ENCODE peak calls at places on chromosomes 13 and 19, in eight cellular contexts. X is colonic mucosa, T is heart right ventricle, W is Peyer's patch, O is GM23248, Y is lower lobe of right lung, Q is BJ, C is uterus. S is an unnamed sample. For H3K36me3, the result is how much of the 10 kb centered on the place peaks cover.

GRCh38 chr19:46472592-46472991 is 1.2 kb upstream of the PNMA8A start:
- DNase-seq in X (no peak), T (no peak), W (no peak), O (no peak), Y (no peak), Q (no peak), C (no peak), S (no peak)

GRCh38 chr19:43760941-43761340 is 6.2 kb upstream of the SMG9 start:
- DNase-seq in X (no peak), T (no peak), W (no peak), O (no peak), Y (no peak), Q (no peak), C (no peak), S (no peak)

GRCh38 chr13:45411631-45412030 is 6.5 kb downstream of the SLC25A30 start:
- DNase-seq in X (no peak), T (no peak), W (no peak), O (no peak), Y (no peak), Q (no peak), C (no peak), S (no peak)

GRCh38 chr13:33606692-33607091 is 211.3 kb upstream of the RFC3 start:
- DNase-seq in X (no peak), T (no peak), W (no peak), O (peak), Y (no peak), Q (no peak), C (no peak), S (peak)

GRCh38 chr19:5452594-5453565 is 2.3 kb upstream of the ZNRF4 start:
- DNase-seq in X (no peak), T (no peak), W (no peak), O (peak), Y (no peak), Q (no peak), C (no peak), S (peak)

GRCh38 chr13:79423801-79424642 is 18.0 kb upstream of the RBM26 start:
- DNase-seq in X (no peak), T (no peak), W (no peak), O (peak), Y (no peak), Q (no peak), C (no peak), S (no peak)

GRCh38 chr13:95552539-95553270 is at the start of gene CLDN10:
- DNase-seq in X (peak), T (no peak), W (no peak), O (no peak), Y (no peak), Q (no peak), C (no peak), S (no peak)

GRCh38 chr13:101242720-101243119 is 173.6 kb downstream of the NALCN start:
- DNase-seq in X (no peak), T (no peak), W (no peak), O (no peak), Y (no peak), Q (no peak), C (no peak), S (no peak)

GRCh38 chr13:66074018-66074615 is 1156.0 kb downstream of the PCDH9 start:
- DNase-seq in X (no peak), T (no peak), W (no peak), O (no peak), Y (no peak), Q (no peak), C (no peak), S (no peak)

GRCh38 chr13:26540319-26540718 is 17.2 kb upstream of the WASF3 start:
- DNase-seq in X (no peak), T (peak), W (no peak), O (no peak), Y (no peak), Q (no peak), C (no peak), S (no peak)

GRCh38 chr19:31314156-31314555 is 35.1 kb downstream of the TSHZ3 start:
- DNase-seq in X (no peak), T (no peak), W (no peak), O (peak), Y (no peak), Q (no peak), C (no peak), S (no peak)

GRCh38 chr13:102651892-102652291 is 43.0 kb downstream of the METTL21C start:
- DNase-seq in X (no peak), T (no peak), W (no peak), O (no peak), Y (no peak), Q (no peak), C (peak), S (no peak)

GRCh38 chr13:38216181-38216580 is 133.5 kb upstream of the UFM1 start:
- DNase-seq in X (no peak), T (no peak), W (no peak), O (no peak), Y (no peak), Q (no peak), C (no peak), S (no peak)

GRCh38 chr13:51235186-51235585 is 13.0 kb downstream of the FAM124A start:
- DNase-seq in X (no peak), T (no peak), W (no peak), O (peak), Y (no peak), Q (no peak), C (no peak), S (no peak)

GRCh38 chr19:33134571-33135041 is 2.7 kb downstream of the WDR88 start:
- DNase-seq in X (no peak), T (no peak), W (peak), O (no peak), Y (no peak), Q (no peak), C (no peak), S (no peak)

GRCh38 chr19:41577833-41578232 is 1.9 kb downstream of the CEACAM21 start:
- DNase-seq in X (no peak), T (no peak), W (no peak), O (no peak), Y (no peak), Q (no peak), C (no peak), S (no peak)

GRCh38 chr13:101570410-101570809 is 117.9 kb downstream of the ITGBL1 start:
- DNase-seq in X (no peak), T (no peak), W (no peak), O (peak), Y (no peak), Q (no peak), C (no peak), S (no peak)

GRCh38 chr19:3387645-3388589 is 21.5 kb downstream of the NFIC start:
- DNase-seq in X (peak), T (peak), W (peak), O (peak), Y (peak), Q (no peak), C (peak), S (no peak)

GRCh38 chr19:57239982-57240310 is 486 bp upstream of the ZNF805 start:
- DNase-seq in X (no peak), T (no peak), W (no peak), O (no peak), Y (peak), Q (no peak), C (no peak), S (no peak)

GRCh38 chr13:59279024-59279423 is 884.7 kb downstream of the DIAPH3 start:
- DNase-seq in X (no peak), T (no peak), W (no peak), O (no peak), Y (no peak), Q (no peak), C (no peak), S (no peak)

GRCh38 chr19:8482696-8483095 is 19.7 kb downstream of the PRAM1 start:
- DNase-seq in X (no peak), T (no peak), W (no peak), O (no peak), Y (no peak), Q (no peak), C (no peak), S (no peak)
- H3K36me3 ChIP-seq in X (under half), T (under half), W (half or more), O (under half), Y (half or more), Q (under half), C (under half), S (under half)

GRCh38 chr19:1430201-1430621 is 8.0 kb upstream of the RPS15 start:
- DNase-seq in X (no peak), T (no peak), W (no peak), O (no peak), Y (no peak), Q (no peak), C (no peak), S (no peak)
- H3K36me3 ChIP-seq in X (under half), T (under half), W (half or more), O (under half), Y (half or more), Q (half or more), C (under half), S (under half)

DNA sequence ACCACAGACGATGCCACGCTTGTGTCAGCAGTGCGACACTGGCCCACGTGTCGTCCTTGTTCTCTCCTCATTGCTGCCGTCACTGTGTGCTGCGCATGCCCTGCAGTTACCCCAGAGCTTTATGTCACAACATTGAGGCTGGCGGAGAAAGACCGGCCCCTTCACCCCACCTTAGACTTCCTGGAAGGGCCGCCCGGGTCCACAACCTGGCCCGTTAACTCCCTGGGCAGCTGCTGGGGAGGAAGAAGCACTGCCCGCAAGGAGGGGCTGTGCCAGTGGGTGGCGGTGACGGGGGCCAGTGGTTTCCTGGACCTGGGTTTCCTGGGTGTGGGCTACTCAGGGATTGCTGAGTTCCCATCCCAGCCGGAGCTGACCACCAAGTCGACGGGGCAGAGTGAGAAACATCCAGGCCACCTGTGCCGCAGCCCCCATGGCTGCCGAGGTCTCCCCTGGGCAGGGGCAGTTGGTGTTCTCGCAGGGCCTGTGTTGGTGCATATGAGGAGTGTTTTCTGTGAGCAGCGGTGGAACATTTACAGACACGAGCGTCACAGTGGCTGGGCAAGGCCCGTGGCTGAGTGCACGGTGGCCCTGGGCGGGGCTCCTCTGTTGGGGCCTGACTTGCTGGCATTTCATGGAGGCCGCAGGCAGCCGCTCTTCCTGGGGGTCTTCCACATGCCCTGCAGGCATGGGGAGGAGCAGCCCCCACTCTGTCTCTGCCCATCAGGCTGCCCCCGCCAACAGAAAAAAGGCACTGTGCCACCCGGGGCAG is 23.1 kb downstream of the TFDP1 start:
- DNase-seq in X (no peak), T (no peak), W (no peak), O (no peak), Y (peak), Q (no peak), C (no peak), S (no peak)
- H3K36me3 ChIP-seq in X (under half), T (under half), W (under half), O (under half), Y (under half), Q (under half), C (under half), S (under half)

GRCh38 chr19:58334691-58335249 is 8.0 kb downstream of the ZSCAN22 start:
- DNase-seq in X (no peak), T (no peak), W (no peak), O (no peak), Y (peak), Q (no peak), C (no peak), S (no peak)
- H3K36me3 ChIP-seq in X (under half), T (under half), W (under half), O (under half), Y (under half), Q (under half), C (under half), S (under half)

GRCh38 chr13:112791662-112792440 is 102.0 kb downstream of the ATP11A start:
- DNase-seq in X (no peak), T (no peak), W (no peak), O (no peak), Y (peak), Q (no peak), C (no peak), S (no peak)

GRCh38 chr13:112790735-112791641 is 101.2 kb downstream of the ATP11A start:
- DNase-seq in X (no peak), T (no peak), W (no peak), O (peak), Y (no peak), Q (no peak), C (peak), S (no peak)

GRCh38 chr13:112795277-112795676 is 105.4 kb downstream of the ATP11A start:
- DNase-seq in X (no peak), T (no peak), W (no peak), O (no peak), Y (no peak), Q (no peak), C (no peak), S (no peak)

GRCh38 chr13:112793545-112794445 is 104.0 kb downstream of the ATP11A start:
- DNase-seq in X (no peak), T (no peak), W (peak), O (no peak), Y (no peak), Q (no peak), C (no peak), S (no peak)

GRCh38 chr13:112792511-112792910 is 102.7 kb downstream of the ATP11A start:
- DNase-seq in X (no peak), T (no peak), W (no peak), O (no peak), Y (no peak), Q (no peak), C (no peak), S (no peak)
- H3K36me3 ChIP-seq in X (under half), T (under half), W (under half), O (under half), Y (under half), Q (under half), C (under half), S (under half)

GRCh38 chr19:55058781-55059610 is 4.0 kb downstream of the RDH13 start:
- DNase-seq in X (no peak), T (no peak), W (no peak), O (no peak), Y (no peak), Q (no peak), C (no peak), S (no peak)
- H3K36me3 ChIP-seq in X (under half), T (under half), W (under half), O (under half), Y (half or more), Q (under half), C (under half), S (under half)

DNA sequence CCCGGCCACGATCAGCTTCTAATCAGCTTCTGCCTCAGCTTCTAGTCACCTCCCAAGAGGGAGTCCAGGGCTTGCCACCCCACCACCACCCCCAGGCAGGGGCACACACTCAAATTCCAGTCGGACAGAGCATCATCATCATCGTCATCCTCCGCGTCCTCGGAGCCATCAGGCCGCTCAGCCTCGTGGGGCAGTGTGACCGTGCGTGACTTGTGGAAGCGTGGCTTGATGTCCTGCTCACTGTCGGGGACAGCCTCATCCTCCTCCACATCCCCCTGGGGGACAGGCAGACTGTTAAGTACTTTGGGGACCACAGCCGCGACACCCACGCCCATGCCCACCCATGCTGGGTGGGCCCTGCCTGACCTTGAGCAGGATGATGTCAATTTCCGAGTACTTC is 12.5 kb downstream of the TNPO2 start:
- DNase-seq in X (no peak), T (no peak), W (no peak), O (no peak), Y (no peak), Q (no peak), C (no peak), S (no peak)
- H3K36me3 ChIP-seq in X (under half), T (under half), W (half or more), O (half or more), Y (half or more), Q (under half), C (under half), S (under half)

GRCh38 chr19:38155453-38155852 is 68.6 kb downstream of the DPF1 start:
- DNase-seq in X (no peak), T (no peak), W (no peak), O (peak), Y (no peak), Q (no peak), C (no peak), S (no peak)
- H3K36me3 ChIP-seq in X (under half), T (under half), W (half or more), O (under half), Y (half or more), Q (under half), C (under half), S (under half)

DNA sequence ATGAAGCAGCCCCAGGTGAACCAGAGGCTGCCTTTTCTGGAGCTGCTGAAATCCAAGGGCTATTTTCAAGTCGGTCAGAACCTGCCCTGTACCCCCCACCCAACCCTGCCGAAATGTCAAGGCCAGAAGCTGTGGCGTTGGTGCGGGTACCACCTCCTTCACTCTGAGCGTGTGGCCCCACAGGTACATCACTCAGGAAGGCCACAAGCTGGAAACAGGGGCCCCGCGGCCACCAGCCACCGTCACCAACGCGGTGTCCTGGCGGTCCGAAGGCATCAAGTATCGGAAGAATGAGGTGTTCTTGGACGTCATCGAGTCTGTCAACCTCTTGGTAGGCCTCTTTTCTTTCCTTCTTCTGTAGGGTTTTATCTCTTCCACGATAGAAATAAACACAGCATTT is 11.1 kb downstream of the AP1M1 start:
- DNase-seq in X (no peak), T (no peak), W (peak), O (no peak), Y (no peak), Q (no peak), C (no peak), S (no peak)
- H3K36me3 ChIP-seq in X (under half), T (under half), W (half or more), O (under half), Y (half or more), Q (under half), C (under half), S (under half)

S was measured in Caco-2.